ENCODE peak calls at places on chromosomes 4 and X, in six cellular contexts. R is CD8-positive, alpha-beta T cell; S is GM10248; G is fibroblast of lung; D is B cell; P is H9. Y is an unnamed sample.

GRCh38 chrX:110806145-110806544 is 10.5 kb upstream of the CHRDL1 start:
- DNase-seq in R (no peak), S (no peak), G (peak), D (no peak), P (no peak), Y (no peak)

GRCh38 chr4:173040200-173040599 is 128.4 kb upstream of the GALNT7 start:
- DNase-seq in R (no peak), S (no peak), G (peak), D (no peak), P (no peak), Y (no peak)

GRCh38 chr4:148776944-148777343 is 334.7 kb upstream of the NR3C2 start:
- DNase-seq in R (no peak), S (no peak), G (no peak), D (no peak), P (no peak), Y (no peak)

GRCh38 chr4:7844247-7844991 is 95.2 kb downstream of the AFAP1 start:
- DNase-seq in R (peak), S (peak), G (peak), D (no peak), P (peak), Y (peak)

GRCh38 chrX:265502-265901 is 15.7 kb upstream of the PLCXD1 start:
- DNase-seq in R (no peak), S (no peak), G (no peak), D (no peak), P (no peak), Y (no peak)

GRCh38 chrX:54042609-54043010 is 1.7 kb downstream of the PHF8 start:
- DNase-seq in R (peak), S (peak), G (peak), D (peak), P (peak), Y (peak)

GRCh38 chr4:155371432-155372043 is 5.2 kb downstream of the MAP9 start:
- DNase-seq in R (no peak), S (no peak), G (peak), D (no peak), P (no peak), Y (no peak)

GRCh38 chrX:102085706-102086105 is 39.8 kb upstream of the TCEAL2 start:
- DNase-seq in R (no peak), S (no peak), G (no peak), D (no peak), P (no peak), Y (peak)

GRCh38 chr4:120319230-120319761 is 252.6 kb upstream of the MAD2L1 start:
- DNase-seq in R (no peak), S (no peak), G (no peak), D (no peak), P (no peak), Y (no peak)

GRCh38 chr4:175253184-175253902 is 335.2 kb downstream of the ADAM29 start:
- DNase-seq in R (no peak), S (peak), G (no peak), D (no peak), P (peak), Y (no peak)

GRCh38 chr4:628821-629635 is 3.7 kb downstream of the PDE6B start:
- DNase-seq in R (no peak), S (no peak), G (no peak), D (no peak), P (peak), Y (no peak)

GRCh38 chr4:47926667-47927258 is 12.4 kb upstream of the NFXL1 start:
- DNase-seq in R (peak), S (peak), G (peak), D (peak), P (peak), Y (peak)

GRCh38 chrX:21408324-21408723 is 34.1 kb downstream of the CNKSR2 start:
- DNase-seq in R (no peak), S (no peak), G (peak), D (no peak), P (no peak), Y (no peak)

GRCh38 chr4:58600290-58600689 is 1490.1 kb upstream of the IGFBP7 start:
- DNase-seq in R (no peak), S (no peak), G (no peak), D (no peak), P (peak), Y (no peak)

GRCh38 chrX:20378291-20378920 is 111.7 kb upstream of the RPS6KA3 start:
- DNase-seq in R (no peak), S (peak), G (no peak), D (no peak), P (no peak), Y (no peak)

GRCh38 chr4:22486276-22486675 is 29.6 kb downstream of the ADGRA3 start:
- DNase-seq in R (no peak), S (no peak), G (no peak), D (no peak), P (no peak), Y (no peak)

GRCh38 chrX:76420237-76420636 is 7.3 kb upstream of the MAGEE1 start:
- DNase-seq in R (no peak), S (no peak), G (no peak), D (no peak), P (no peak), Y (no peak)

GRCh38 chr4:52058275-52058674 is 7.2 kb downstream of the SPATA18 start:
- DNase-seq in R (no peak), S (no peak), G (no peak), D (no peak), P (no peak), Y (no peak)

GRCh38 chr4:13292372-13292771 is 191.8 kb downstream of the RAB28 start:
- DNase-seq in R (no peak), S (no peak), G (no peak), D (no peak), P (no peak), Y (no peak)

GRCh38 chr4:55458611-55459010 is 62.9 kb downstream of the TMEM165 start:
- DNase-seq in R (no peak), S (no peak), G (no peak), D (no peak), P (no peak), Y (no peak)

GRCh38 chr4:3708103-3708510 is 58.1 kb upstream of the ADRA2C start:
- DNase-seq in R (no peak), S (peak), G (no peak), D (no peak), P (no peak), Y (no peak)

GRCh38 chr4:183624548-183624947 is 34.4 kb downstream of the RWDD4 start:
- DNase-seq in R (no peak), S (no peak), G (no peak), D (no peak), P (no peak), Y (no peak)

GRCh38 chr4:68655764-68656444 is 14.5 kb downstream of the UGT2B15 start:
- DNase-seq in R (no peak), S (no peak), G (no peak), D (no peak), P (no peak), Y (no peak)

GRCh38 chr4:95867919-95868318 is 28.0 kb downstream of the PDHA2 start:
- DNase-seq in R (no peak), S (no peak), G (peak), D (no peak), P (no peak), Y (no peak)

GRCh38 chr4:14143892-14144291 is 516.4 kb upstream of the BOD1L1 start:
- DNase-seq in R (no peak), S (no peak), G (no peak), D (no peak), P (no peak), Y (no peak)

GRCh38 chr4:34220601-34221000 is 2023.7 kb downstream of the ARAP2 start:
- DNase-seq in R (no peak), S (no peak), G (no peak), D (no peak), P (no peak), Y (no peak)

GRCh38 chr4:128818442-128818841 is 8.9 kb downstream of the JADE1 start:
- DNase-seq in R (no peak), S (no peak), G (no peak), D (no peak), P (no peak), Y (no peak)

GRCh38 chr4:5824635-5825034 is 68.3 kb downstream of the CRMP1 start:
- DNase-seq in R (no peak), S (peak), G (peak), D (no peak), P (no peak), Y (peak)

GRCh38 chr4:7366180-7366957 is 68.4 kb downstream of the PSAPL1 start:
- DNase-seq in R (no peak), S (no peak), G (no peak), D (peak), P (no peak), Y (no peak)

GRCh38 chr4:154332681-154333421 is 158.7 kb downstream of the DCHS2 start:
- DNase-seq in R (peak), S (peak), G (peak), D (peak), P (peak), Y (peak)

GRCh38 chr4:182207806-182208483 is 35.3 kb upstream of the TENM3 start:
- DNase-seq in R (no peak), S (no peak), G (peak), D (no peak), P (no peak), Y (no peak)

GRCh38 chr4:24892778-24893177 is 20.1 kb downstream of the CCDC149 start:
- DNase-seq in R (no peak), S (no peak), G (no peak), D (no peak), P (no peak), Y (no peak)

GRCh38 chrX:24838624-24839023 is 144.9 kb downstream of the POLA1 start:
- DNase-seq in R (no peak), S (peak), G (peak), D (no peak), P (no peak), Y (peak)
- TF ChIP-seq CTCF in R (peak), S (peak), G (no peak), D (peak), P (peak), Y (peak)

GRCh38 chr4:83329521-83330105 is 5.0 kb downstream of the HPSE start:
- DNase-seq in R (no peak), S (no peak), G (peak), D (no peak), P (no peak), Y (no peak)

GRCh38 chr4:83323136-83323535 is 11.5 kb downstream of the HPSE start:
- DNase-seq in R (no peak), S (no peak), G (no peak), D (no peak), P (no peak), Y (no peak)

GRCh38 chr4:83331959-83332358 is 2.7 kb downstream of the HPSE start:
- DNase-seq in R (no peak), S (no peak), G (no peak), D (no peak), P (no peak), Y (no peak)

GRCh38 chr4:83326546-83326945 is 8.1 kb downstream of the HPSE start:
- DNase-seq in R (no peak), S (no peak), G (no peak), D (no peak), P (no peak), Y (no peak)

DNA sequence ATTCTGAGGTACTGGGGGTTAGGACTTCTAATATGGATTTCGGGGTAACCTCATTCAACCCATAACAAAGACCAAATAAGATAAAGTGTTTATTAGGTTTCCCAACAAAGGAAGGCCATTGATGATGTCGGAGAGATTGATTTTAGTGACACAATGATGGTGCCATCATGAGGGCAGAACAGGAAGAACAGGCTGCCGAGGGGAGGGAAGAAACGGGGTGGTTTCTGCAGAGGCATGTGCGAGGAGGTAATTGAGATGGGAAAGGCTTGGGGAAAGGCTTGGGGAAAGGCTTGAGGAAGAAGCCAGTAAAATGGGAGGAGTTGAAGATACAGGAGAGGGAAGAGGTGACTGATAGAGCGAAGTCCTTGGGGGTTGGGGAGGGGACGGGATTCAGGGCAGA is 6.2 kb downstream of the HPSE start:
- DNase-seq in R (no peak), S (no peak), G (no peak), D (no peak), P (peak), Y (no peak)
- TF ChIP-seq CTCF in R (no peak), S (no peak), G (no peak), D (no peak), P (peak), Y (no peak)

GRCh38 chr4:170008376-170008775 is 17.8 kb downstream of the MFAP3L start:
- DNase-seq in R (no peak), S (no peak), G (no peak), D (no peak), P (no peak), Y (no peak)

GRCh38 chr4:170003071-170004070 is 22.8 kb downstream of the MFAP3L start:
- DNase-seq in R (no peak), S (peak), G (no peak), D (no peak), P (no peak), Y (no peak)

GRCh38 chr4:170004656-170005250 is 21.4 kb downstream of the MFAP3L start:
- DNase-seq in R (no peak), S (no peak), G (no peak), D (no peak), P (no peak), Y (no peak)

GRCh38 chr4:170007113-170007512 is 19.1 kb downstream of the MFAP3L start:
- DNase-seq in R (no peak), S (no peak), G (no peak), D (no peak), P (no peak), Y (no peak)

DNA sequence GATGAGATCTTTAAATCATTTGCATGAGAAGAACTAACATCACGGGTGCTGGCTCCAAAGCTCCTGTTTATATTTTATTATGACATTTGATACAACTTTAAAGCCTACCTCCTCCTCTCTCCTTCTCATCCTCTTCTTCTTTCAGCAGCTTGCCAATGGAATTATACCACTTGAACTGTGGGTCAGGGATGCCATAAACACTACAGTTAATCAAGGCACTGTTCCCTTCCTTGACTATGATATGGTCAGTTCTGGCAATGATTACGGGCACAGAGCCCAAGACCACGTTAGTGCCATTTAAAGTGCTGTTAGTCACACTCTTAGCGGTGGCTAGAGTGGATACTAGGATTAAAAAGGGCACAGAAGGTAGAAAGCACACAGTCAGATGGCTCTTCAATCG is 20.7 kb downstream of the MFAP3L start:
- DNase-seq in R (no peak), S (no peak), G (no peak), D (no peak), P (no peak), Y (no peak)
- TF ChIP-seq CTCF in R (no peak), S (no peak), G (no peak), D (no peak), P (no peak), Y (no peak)

GRCh38 chr4:2671267-2671895 is 84.8 kb downstream of the TNIP2 start:
- DNase-seq in R (no peak), S (no peak), G (no peak), D (no peak), P (no peak), Y (no peak)
- TF ChIP-seq CTCF in R (no peak), S (no peak), G (no peak), D (no peak), P (no peak), Y (no peak)

GRCh38 chr4:108029731-108030130 is 40.0 kb downstream of the HADH start:
- DNase-seq in R (no peak), S (no peak), G (no peak), D (no peak), P (no peak), Y (no peak)

GRCh38 chr4:108033348-108033747 is 43.7 kb downstream of the HADH start:
- DNase-seq in R (no peak), S (no peak), G (no peak), D (no peak), P (no peak), Y (no peak)

GRCh38 chr4:108029321-108029720 is 39.6 kb downstream of the HADH start:
- DNase-seq in R (no peak), S (no peak), G (no peak), D (no peak), P (no peak), Y (no peak)

GRCh38 chr4:108031427-108032083 is 41.9 kb downstream of the HADH start:
- DNase-seq in R (no peak), S (no peak), G (no peak), D (no peak), P (no peak), Y (no peak)

GRCh38 chr4:108030332-108030731 is 40.6 kb downstream of the HADH start:
- DNase-seq in R (peak), S (peak), G (peak), D (no peak), P (peak), Y (peak)
- TF ChIP-seq CTCF in R (peak), S (peak), G (peak), D (no peak), P (peak), Y (no peak)

DNA sequence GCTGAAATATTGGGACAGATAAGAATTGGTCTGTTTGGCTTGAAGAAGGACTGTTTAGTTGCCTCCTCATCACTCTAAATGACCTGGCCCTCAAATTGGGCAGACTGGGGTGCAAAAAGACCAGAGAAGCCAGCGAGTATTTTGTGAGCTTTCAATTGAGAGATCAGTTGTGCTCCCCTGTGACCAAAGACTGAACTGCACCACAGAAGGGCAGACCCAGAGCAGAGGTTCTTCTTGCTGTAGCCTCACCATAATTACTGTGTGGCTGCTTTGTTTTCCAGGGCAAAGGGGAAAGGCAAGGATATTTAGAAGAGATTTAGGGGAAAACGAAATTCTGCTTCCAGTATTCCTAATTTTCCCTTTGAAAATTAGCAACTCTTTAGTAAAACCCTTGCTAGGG is 104.0 kb upstream of the MBNL3 start:
- DNase-seq in R (no peak), S (peak), G (peak), D (no peak), P (peak), Y (peak)
- TF ChIP-seq CTCF in R (no peak), S (peak), G (peak), D (peak), P (peak), Y (no peak)

DNA sequence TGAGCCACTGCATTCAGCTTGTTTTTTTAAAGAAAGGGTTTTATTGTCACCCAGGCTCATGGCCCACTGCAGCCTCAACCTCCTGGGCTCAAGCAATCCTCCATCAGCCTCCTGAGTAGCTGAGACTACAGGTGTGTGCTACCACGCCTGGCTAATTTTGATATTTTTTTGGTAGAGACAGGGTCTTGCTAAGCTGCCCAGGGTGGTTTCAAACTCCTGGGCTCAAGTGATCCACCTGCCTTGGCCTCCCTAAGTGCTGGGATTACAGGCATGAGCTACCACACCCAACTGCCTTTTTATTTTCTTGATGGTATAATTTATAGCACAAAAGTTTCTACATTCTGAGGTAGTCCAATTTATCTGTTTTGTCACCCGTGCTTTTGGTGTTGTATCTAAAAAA is 38.9 kb downstream of the SAT1 start:
- DNase-seq in R (no peak), S (no peak), G (no peak), D (no peak), P (no peak), Y (no peak)
- TF ChIP-seq CTCF in R (no peak), S (no peak), G (no peak), D (no peak), P (no peak), Y (no peak)

GRCh38 chr4:73308286-73308685 is 49.7 kb upstream of the ANKRD17 start:
- DNase-seq in R (no peak), S (peak), G (peak), D (no peak), P (no peak), Y (no peak)
- TF ChIP-seq CTCF in R (no peak), S (peak), G (peak), D (peak), P (peak), Y (no peak)

DNA sequence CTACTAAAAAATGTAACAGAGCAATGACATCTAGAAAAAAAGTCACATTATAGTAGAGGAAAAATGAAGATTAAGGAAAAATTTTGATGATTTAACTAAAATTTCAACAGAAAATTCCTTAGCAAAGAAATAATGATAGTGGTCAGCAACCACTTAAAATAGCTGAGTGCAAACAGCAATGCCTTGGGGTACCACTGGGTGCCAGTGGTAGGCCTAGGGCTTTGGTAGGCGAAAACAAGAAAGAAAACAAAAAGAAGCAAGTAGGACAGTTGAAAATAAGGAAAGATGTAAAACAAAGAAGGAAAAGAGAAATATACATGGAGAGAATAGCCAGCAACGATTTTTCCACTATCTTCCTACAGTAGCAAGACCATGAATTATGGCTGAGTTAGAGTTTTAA is 313.5 kb upstream of the IRS4 start:
- DNase-seq in R (no peak), S (no peak), G (no peak), D (no peak), P (peak), Y (peak)
- TF ChIP-seq CTCF in R (no peak), S (no peak), G (no peak), D (no peak), P (peak), Y (peak)

GRCh38 chrX:100363926-100364325 is 46.1 kb downstream of the PCDH19 start:
- DNase-seq in R (no peak), S (no peak), G (no peak), D (no peak), P (peak), Y (no peak)

GRCh38 chrX:100373673-100374072 is 36.4 kb downstream of the PCDH19 start:
- DNase-seq in R (no peak), S (no peak), G (no peak), D (no peak), P (no peak), Y (no peak)

DNA sequence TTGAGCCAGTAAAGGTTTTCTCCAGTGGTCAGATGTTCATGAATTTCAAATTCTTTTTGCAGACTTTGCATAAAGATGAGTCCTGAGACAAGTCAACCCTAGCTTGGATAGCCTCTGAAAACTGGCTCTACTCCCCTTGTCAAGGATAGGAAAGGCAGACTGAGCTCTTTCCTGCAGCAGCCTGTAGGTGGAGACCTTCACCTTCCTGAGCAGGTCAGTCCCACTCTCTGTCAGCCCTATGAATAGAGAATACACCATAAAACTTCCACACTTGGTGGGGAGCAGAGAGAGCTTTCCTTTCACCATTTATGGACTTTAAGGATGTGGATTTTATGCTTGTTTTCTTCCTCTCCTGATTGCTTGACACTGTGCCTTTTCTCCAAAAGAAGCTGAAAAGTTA is 41.9 kb downstream of the PCDH19 start:
- DNase-seq in R (no peak), S (peak), G (peak), D (no peak), P (peak), Y (peak)
- TF ChIP-seq CTCF in R (no peak), S (peak), G (no peak), D (no peak), P (peak), Y (peak)